ENCODE peak calls at places on chromosomes 1 and 21, in nine cellular contexts. One of them, this sample, is unnamed.

GRCh38 chr1:25854554-25854953 is 4.7 kb downstream of the AUNIP start:
- DNase-seq in WTC11: no peak
- DNase-seq in HCT116: no peak
- DNase-seq in GM10248: no peak
- DNase-seq in H1: no peak
- DNase-seq in psoas muscle: no peak
- DNase-seq in left lung: no peak
- DNase-seq in fibroblast of villous mesenchyme: no peak
- DNase-seq in fibroblast of pulmonary artery: no peak
- DNase-seq in this sample: no peak

GRCh38 chr1:184633785-184634184 is 120.9 kb downstream of the EDEM3 start:
- DNase-seq in GM10248: no peak
- DNase-seq in left lung: no peak
- DNase-seq in fibroblast of villous mesenchyme: no peak
- DNase-seq in psoas muscle: no peak
- DNase-seq in fibroblast of pulmonary artery: no peak
- DNase-seq in HCT116: no peak
- DNase-seq in WTC11: no peak
- DNase-seq in H1: no peak
- DNase-seq in this sample: no peak

GRCh38 chr21:35738342-35738961 is 321.9 kb downstream of the SETD4 start:
- DNase-seq in H1: no peak
- DNase-seq in WTC11: no peak
- DNase-seq in left lung: no peak
- DNase-seq in fibroblast of pulmonary artery: peak
- DNase-seq in fibroblast of villous mesenchyme: no peak
- DNase-seq in psoas muscle: no peak
- DNase-seq in HCT116: no peak
- DNase-seq in GM10248: no peak
- DNase-seq in this sample: no peak

GRCh38 chr1:229889031-229889517 is 178.0 kb upstream of the GALNT2 start:
- DNase-seq in fibroblast of pulmonary artery: no peak
- DNase-seq in GM10248: no peak
- DNase-seq in H1: peak
- DNase-seq in HCT116: no peak
- DNase-seq in fibroblast of villous mesenchyme: no peak
- DNase-seq in WTC11: no peak
- DNase-seq in left lung: no peak
- DNase-seq in psoas muscle: no peak
- DNase-seq in this sample: no peak

GRCh38 chr21:28269173-28269572 is 723.5 kb downstream of the LTN1 start:
- DNase-seq in fibroblast of pulmonary artery: no peak
- DNase-seq in psoas muscle: no peak
- DNase-seq in HCT116: no peak
- DNase-seq in GM10248: no peak
- DNase-seq in WTC11: no peak
- DNase-seq in fibroblast of villous mesenchyme: peak
- DNase-seq in left lung: no peak
- DNase-seq in H1: no peak
- DNase-seq in this sample: no peak

GRCh38 chr1:10074059-10074854 is 41.5 kb downstream of the UBE4B start:
- DNase-seq in GM10248: peak
- DNase-seq in psoas muscle: peak
- DNase-seq in HCT116: no peak
- DNase-seq in left lung: peak
- DNase-seq in fibroblast of villous mesenchyme: peak
- DNase-seq in H1: no peak
- DNase-seq in WTC11: no peak
- DNase-seq in fibroblast of pulmonary artery: peak
- DNase-seq in this sample: peak

GRCh38 chr1:87435484-87435883 is 106.8 kb downstream of the LMO4 start:
- DNase-seq in fibroblast of pulmonary artery: peak
- DNase-seq in HCT116: no peak
- DNase-seq in psoas muscle: no peak
- DNase-seq in GM10248: no peak
- DNase-seq in WTC11: no peak
- DNase-seq in H1: no peak
- DNase-seq in left lung: no peak
- DNase-seq in fibroblast of villous mesenchyme: peak
- DNase-seq in this sample: peak

GRCh38 chr1:119266386-119266785 is 102.2 kb upstream of the HAO2 start:
- DNase-seq in WTC11: no peak
- DNase-seq in fibroblast of pulmonary artery: no peak
- DNase-seq in H1: no peak
- DNase-seq in HCT116: no peak
- DNase-seq in GM10248: peak
- DNase-seq in psoas muscle: no peak
- DNase-seq in fibroblast of villous mesenchyme: no peak
- DNase-seq in left lung: no peak
- DNase-seq in this sample: no peak

GRCh38 chr1:234324668-234325225 is 48.5 kb upstream of the COA6 start:
- DNase-seq in fibroblast of pulmonary artery: no peak
- DNase-seq in GM10248: no peak
- DNase-seq in fibroblast of villous mesenchyme: no peak
- DNase-seq in HCT116: no peak
- DNase-seq in left lung: no peak
- DNase-seq in WTC11: no peak
- DNase-seq in psoas muscle: no peak
- DNase-seq in H1: no peak
- DNase-seq in this sample: no peak

GRCh38 chr1:31706384-31707058 is 2.7 kb upstream of the COL16A1 start:
- DNase-seq in fibroblast of pulmonary artery: no peak
- DNase-seq in GM10248: no peak
- DNase-seq in WTC11: no peak
- DNase-seq in left lung: no peak
- DNase-seq in psoas muscle: no peak
- DNase-seq in HCT116: no peak
- DNase-seq in H1: no peak
- DNase-seq in fibroblast of villous mesenchyme: no peak
- DNase-seq in this sample: no peak

GRCh38 chr1:31708324-31708723 is 4.5 kb upstream of the COL16A1 start:
- DNase-seq in WTC11: no peak
- DNase-seq in left lung: no peak
- DNase-seq in fibroblast of pulmonary artery: no peak
- DNase-seq in HCT116: no peak
- DNase-seq in psoas muscle: no peak
- DNase-seq in fibroblast of villous mesenchyme: peak
- DNase-seq in H1: no peak
- DNase-seq in GM10248: no peak
- DNase-seq in this sample: peak

GRCh38 chr1:31705080-31705866 is 1.5 kb upstream of the COL16A1 start:
- DNase-seq in H1: peak
- DNase-seq in fibroblast of villous mesenchyme: peak
- DNase-seq in WTC11: peak
- DNase-seq in GM10248: peak
- DNase-seq in fibroblast of pulmonary artery: peak
- DNase-seq in psoas muscle: peak
- DNase-seq in left lung: no peak
- DNase-seq in HCT116: no peak
- DNase-seq in this sample: peak

GRCh38 chr1:31709060-31709459 is 5.2 kb upstream of the COL16A1 start:
- DNase-seq in WTC11: no peak
- DNase-seq in HCT116: no peak
- DNase-seq in H1: no peak
- DNase-seq in fibroblast of villous mesenchyme: no peak
- DNase-seq in left lung: no peak
- DNase-seq in fibroblast of pulmonary artery: no peak
- DNase-seq in psoas muscle: no peak
- DNase-seq in GM10248: no peak
- DNase-seq in this sample: no peak

DNA sequence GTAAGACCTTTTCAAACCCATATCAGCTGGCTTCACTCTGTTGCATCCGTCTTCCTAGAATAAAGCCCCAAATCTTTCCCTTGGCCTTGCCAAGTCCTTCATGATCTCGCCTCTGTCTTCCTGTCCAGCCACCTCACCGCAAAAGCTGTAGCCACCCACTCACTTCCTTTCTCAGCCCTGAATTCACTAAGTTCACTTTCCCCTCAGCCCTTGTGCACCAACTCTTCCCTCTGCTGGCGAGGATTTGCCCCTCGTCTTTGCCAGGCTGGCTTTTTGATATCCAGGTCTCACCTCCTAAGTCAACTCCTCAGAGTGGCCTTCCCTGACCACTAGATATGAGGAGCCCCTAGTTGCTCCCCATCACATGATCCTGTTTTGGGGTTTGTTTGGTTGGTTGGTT is 3.9 kb upstream of the COL16A1 start:
- DNase-seq in H1: no peak
- DNase-seq in fibroblast of villous mesenchyme: peak
- DNase-seq in WTC11: no peak
- DNase-seq in psoas muscle: no peak
- DNase-seq in GM10248: peak
- DNase-seq in fibroblast of pulmonary artery: peak
- DNase-seq in HCT116: no peak
- DNase-seq in left lung: no peak
- DNase-seq in this sample: peak
- TF ChIP-seq CTCF in H1: peak
- TF ChIP-seq CTCF in fibroblast of villous mesenchyme: peak
- TF ChIP-seq CTCF in WTC11: no peak
- TF ChIP-seq CTCF in psoas muscle: no peak
- TF ChIP-seq CTCF in GM10248: peak
- TF ChIP-seq CTCF in fibroblast of pulmonary artery: peak
- TF ChIP-seq CTCF in HCT116: peak
- TF ChIP-seq CTCF in left lung: no peak
- TF ChIP-seq CTCF in this sample: peak

GRCh38 chr1:193408782-193409293 is 222.4 kb upstream of the B3GALT2 start:
- DNase-seq in left lung: peak
- DNase-seq in fibroblast of villous mesenchyme: peak
- DNase-seq in HCT116: no peak
- DNase-seq in H1: no peak
- DNase-seq in GM10248: no peak
- DNase-seq in psoas muscle: peak
- DNase-seq in WTC11: no peak
- DNase-seq in fibroblast of pulmonary artery: peak
- DNase-seq in this sample: peak
- TF ChIP-seq CTCF in left lung: no peak
- TF ChIP-seq CTCF in fibroblast of villous mesenchyme: no peak
- TF ChIP-seq CTCF in HCT116: no peak
- TF ChIP-seq CTCF in H1: no peak
- TF ChIP-seq CTCF in GM10248: no peak
- TF ChIP-seq CTCF in psoas muscle: no peak
- TF ChIP-seq CTCF in WTC11: no peak
- TF ChIP-seq CTCF in fibroblast of pulmonary artery: peak
- TF ChIP-seq CTCF in this sample: peak

DNA sequence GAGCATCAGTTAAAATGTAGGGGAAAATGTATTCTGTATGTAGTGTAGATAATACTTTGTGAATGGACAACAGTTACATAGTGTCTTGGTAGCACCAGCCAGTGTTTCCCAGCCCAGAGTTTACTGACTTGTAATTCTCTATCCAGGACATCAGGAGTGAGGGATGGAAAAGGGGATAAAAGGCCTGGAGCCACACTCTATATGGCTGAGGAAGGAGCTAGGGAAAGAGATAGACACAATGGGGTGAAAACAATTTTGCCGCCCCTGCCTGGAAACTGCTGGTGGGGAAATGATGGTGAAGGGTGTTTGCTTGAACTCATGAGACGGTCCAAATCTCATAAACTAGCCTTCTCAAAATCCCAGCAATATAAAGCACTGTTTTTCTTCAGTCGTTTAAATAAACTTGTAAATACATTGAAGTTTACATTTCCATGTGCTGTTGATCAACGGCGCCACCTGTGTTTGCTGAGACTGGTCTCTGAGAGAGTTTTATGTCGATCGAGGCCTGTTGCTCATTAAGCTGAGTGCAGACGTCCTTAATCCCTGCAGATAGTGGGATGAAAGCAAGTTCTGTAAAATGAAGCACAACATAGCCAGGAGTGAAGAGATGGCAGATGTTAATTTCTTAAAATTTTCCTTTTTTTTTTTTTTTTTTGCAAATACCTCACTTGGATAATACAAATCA is 27.9 kb upstream of the AGO1 start:
- DNase-seq in H1: peak
- DNase-seq in fibroblast of villous mesenchyme: peak
- DNase-seq in psoas muscle: no peak
- DNase-seq in fibroblast of pulmonary artery: no peak
- DNase-seq in WTC11: peak
- DNase-seq in left lung: no peak
- DNase-seq in HCT116: no peak
- DNase-seq in GM10248: no peak
- DNase-seq in this sample: no peak
- TF ChIP-seq CTCF in H1: peak
- TF ChIP-seq CTCF in fibroblast of villous mesenchyme: no peak
- TF ChIP-seq CTCF in psoas muscle: no peak
- TF ChIP-seq CTCF in fibroblast of pulmonary artery: no peak
- TF ChIP-seq CTCF in WTC11: no peak
- TF ChIP-seq CTCF in left lung: no peak
- TF ChIP-seq CTCF in HCT116: no peak
- TF ChIP-seq CTCF in GM10248: peak
- TF ChIP-seq CTCF in this sample: no peak

GRCh38 chr1:97902067-97902466 is 18.8 kb downstream of the DPYD start:
- DNase-seq in HCT116: no peak
- DNase-seq in psoas muscle: no peak
- DNase-seq in GM10248: no peak
- DNase-seq in WTC11: no peak
- DNase-seq in fibroblast of pulmonary artery: peak
- DNase-seq in left lung: no peak
- DNase-seq in H1: no peak
- DNase-seq in fibroblast of villous mesenchyme: no peak
- DNase-seq in this sample: peak

GRCh38 chr1:97906567-97907228 is 14.1 kb downstream of the DPYD start:
- DNase-seq in WTC11: no peak
- DNase-seq in fibroblast of pulmonary artery: peak
- DNase-seq in H1: no peak
- DNase-seq in GM10248: no peak
- DNase-seq in HCT116: no peak
- DNase-seq in psoas muscle: peak
- DNase-seq in left lung: peak
- DNase-seq in fibroblast of villous mesenchyme: peak
- DNase-seq in this sample: peak

GRCh38 chr1:97905141-97905540 is 15.7 kb downstream of the DPYD start:
- DNase-seq in WTC11: no peak
- DNase-seq in fibroblast of villous mesenchyme: no peak
- DNase-seq in H1: no peak
- DNase-seq in fibroblast of pulmonary artery: no peak
- DNase-seq in HCT116: no peak
- DNase-seq in GM10248: no peak
- DNase-seq in psoas muscle: no peak
- DNase-seq in left lung: no peak
- DNase-seq in this sample: no peak

GRCh38 chr1:97903626-97904025 is 17.2 kb downstream of the DPYD start:
- DNase-seq in H1: no peak
- DNase-seq in HCT116: no peak
- DNase-seq in fibroblast of pulmonary artery: peak
- DNase-seq in psoas muscle: no peak
- DNase-seq in GM10248: no peak
- DNase-seq in WTC11: no peak
- DNase-seq in fibroblast of villous mesenchyme: no peak
- DNase-seq in left lung: no peak
- DNase-seq in this sample: peak

DNA sequence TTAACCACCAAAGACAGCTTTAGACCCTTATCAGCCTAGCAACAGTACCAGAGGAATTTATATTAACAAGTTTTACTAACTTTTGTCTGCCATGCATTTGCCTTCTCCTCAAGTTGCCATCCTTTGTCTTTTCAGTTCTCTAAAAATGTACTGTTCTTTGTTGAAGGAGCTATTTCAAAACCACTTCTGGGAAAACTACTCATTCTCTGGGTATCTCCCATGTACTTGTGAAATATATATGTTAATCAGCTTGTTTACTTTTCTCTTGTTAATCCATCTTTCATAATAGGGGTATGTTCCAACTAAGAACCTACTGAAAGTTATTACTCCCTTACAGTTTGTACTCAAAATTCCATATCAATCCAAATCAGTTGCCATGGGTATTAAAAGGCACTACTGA is 16.3 kb downstream of the DPYD start:
- DNase-seq in HCT116: no peak
- DNase-seq in fibroblast of villous mesenchyme: peak
- DNase-seq in WTC11: no peak
- DNase-seq in left lung: no peak
- DNase-seq in GM10248: no peak
- DNase-seq in H1: no peak
- DNase-seq in fibroblast of pulmonary artery: peak
- DNase-seq in psoas muscle: no peak
- DNase-seq in this sample: peak
- TF ChIP-seq CTCF in HCT116: no peak
- TF ChIP-seq CTCF in fibroblast of villous mesenchyme: no peak
- TF ChIP-seq CTCF in WTC11: no peak
- TF ChIP-seq CTCF in left lung: no peak
- TF ChIP-seq CTCF in GM10248: no peak
- TF ChIP-seq CTCF in H1: no peak
- TF ChIP-seq CTCF in fibroblast of pulmonary artery: no peak
- TF ChIP-seq CTCF in psoas muscle: no peak
- TF ChIP-seq CTCF in this sample: no peak